ENCODE peak calls at places on chromosomes 4 and X, in eight cellular contexts. K is A549; Z is transverse colon; T is stomach; O is testis; B is upper lobe of left lung; E is pancreas; M is CD8-positive, alpha-beta T cell. L is an unnamed sample.
A peak's percentile ranks its signal among the peaks of the same experiment; 100 is the strongest.

GRCh38 chr4:151117371-151117962 is 18.0 kb downstream of the RPS3A start:
- DNase-seq in K (peak; percentile 56), Z (peak; percentile 63), T (peak; percentile 59), O (peak; percentile 84), B (peak; percentile 38), E (peak; percentile 27), M (peak; percentile 42), L (peak; percentile 30)

GRCh38 chr4:115119804-115120352 is 6.5 kb upstream of the NDST4 start:
- DNase-seq in K (no peak), Z (no peak), T (no peak), O (no peak), B (no peak), E (no peak), M (no peak), L (no peak)

GRCh38 chr4:31737419-31737818 is 1017.2 kb downstream of the PCDH7 start:
- DNase-seq in K (no peak), Z (no peak), T (no peak), O (no peak), B (no peak), E (no peak), M (no peak), L (no peak)

GRCh38 chr4:24262084-24262483 is 322.3 kb downstream of the DHX15 start:
- DNase-seq in K (no peak), Z (no peak), T (no peak), O (no peak), B (peak; percentile 49), E (no peak), M (no peak), L (no peak)

GRCh38 chr4:7708981-7709380 is 230.7 kb downstream of the AFAP1 start:
- DNase-seq in K (no peak), Z (no peak), T (no peak), O (peak; percentile 23), B (no peak), E (no peak), M (no peak), L (no peak)

GRCh38 chr4:55851885-55852284 is 1.6 kb upstream of the EXOC1 start:
- DNase-seq in K (no peak), Z (peak; percentile 22), T (no peak), O (no peak), B (no peak), E (no peak), M (peak; percentile 13), L (peak; percentile 12)

GRCh38 chrX:40084471-40084870 is 13.3 kb downstream of the BCOR start:
- DNase-seq in K (no peak), Z (no peak), T (no peak), O (no peak), B (no peak), E (no peak), M (no peak), L (no peak)

GRCh38 chr4:40038972-40039371 is 17.7 kb upstream of the N4BP2 start:
- DNase-seq in K (no peak), Z (no peak), T (no peak), O (no peak), B (no peak), E (no peak), M (no peak), L (no peak)

GRCh38 chr4:183444953-183445543 is 612 bp downstream of the CDKN2AIP start:
- DNase-seq in K (no peak), Z (peak; percentile 52), T (peak; percentile 46), O (peak; percentile 42), B (peak; percentile 63), E (no peak), M (no peak), L (no peak)

GRCh38 chrX:73913580-73913979 is 350.6 kb downstream of the CHIC1 start:
- DNase-seq in K (no peak), Z (no peak), T (no peak), O (no peak), B (no peak), E (no peak), M (no peak), L (no peak)

GRCh38 chr4:145679991-145680455 is at the start of gene C4orf51:
- DNase-seq in K (peak; percentile 31), Z (no peak), T (no peak), O (no peak), B (peak; percentile 61), E (peak; percentile 16), M (no peak), L (no peak)

GRCh38 chr4:91302120-91302519 is 1001.6 kb upstream of the GRID2 start:
- DNase-seq in K (no peak), Z (no peak), T (no peak), O (no peak), B (no peak), E (no peak), M (no peak), L (no peak)

GRCh38 chr4:147732516-147733193 is 767 bp downstream of the ARHGAP10 start:
- DNase-seq in K (no peak), Z (peak; percentile 11), T (no peak), O (peak; percentile 49), B (peak; percentile 31), E (peak; percentile 48), M (peak; percentile 5), L (no peak)

GRCh38 chr4:139144161-139144859 is 32.7 kb downstream of the ELF2 start:
- DNase-seq in K (no peak), Z (peak; percentile 36), T (peak; percentile 57), O (peak; percentile 74), B (peak; percentile 82), E (peak; percentile 29), M (no peak), L (no peak)

GRCh38 chr4:119508281-119508680 is 120.3 kb downstream of the PDE5A start:
- DNase-seq in K (no peak), Z (no peak), T (no peak), O (no peak), B (no peak), E (no peak), M (no peak), L (no peak)

GRCh38 chrX:16868920-16869319 is 1.2 kb downstream of the RBBP7 start:
- DNase-seq in K (no peak), Z (no peak), T (no peak), O (no peak), B (no peak), E (no peak), M (no peak), L (no peak)

GRCh38 chr4:54073481-54073880 is 9.1 kb upstream of the CHIC2 start:
- DNase-seq in K (no peak), Z (no peak), T (no peak), O (no peak), B (no peak), E (no peak), M (no peak), L (no peak)

GRCh38 chrX:99142745-99143144 is 1267.3 kb downstream of the PCDH19 start:
- DNase-seq in K (no peak), Z (no peak), T (no peak), O (no peak), B (no peak), E (no peak), M (no peak), L (no peak)

GRCh38 chr4:104494822-104495559 is at the start of gene CXXC4:
- DNase-seq in K (peak; percentile 75), Z (peak; percentile 67), T (peak; percentile 45), O (peak; percentile 88), B (peak; percentile 69), E (peak; percentile 87), M (peak; percentile 19), L (no peak)

GRCh38 chr4:821631-822030 is 4.3 kb downstream of the CPLX1 start:
- DNase-seq in K (no peak), Z (no peak), T (no peak), O (no peak), B (no peak), E (no peak), M (no peak), L (no peak)

DNA sequence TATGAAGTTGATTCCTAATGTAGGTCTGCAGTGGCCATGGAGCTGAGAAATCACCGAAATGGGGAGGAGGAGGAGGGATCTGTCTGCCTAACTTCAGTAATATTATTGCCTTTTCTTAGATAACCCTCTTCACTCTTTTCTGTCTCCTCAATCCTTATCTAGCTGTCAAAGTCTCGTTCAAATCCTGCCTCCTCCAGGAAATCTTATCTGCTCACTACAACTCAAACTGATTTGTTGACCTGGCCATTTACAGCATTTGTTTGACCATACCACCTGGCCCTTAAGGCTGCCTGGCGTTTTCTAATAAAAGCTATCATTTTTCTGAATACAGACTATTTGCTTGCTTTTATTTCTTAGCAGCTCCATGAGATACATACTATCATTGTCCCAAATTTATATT is 33.8 kb downstream of the GALNT7 start:
- DNase-seq in K (no peak), Z (no peak), T (no peak), O (no peak), B (no peak), E (no peak), M (no peak), L (no peak)
- H3K27ac ChIP-seq in K (no peak overlapping the region), Z (no peak overlapping the region), T (no peak overlapping the region), O (no peak overlapping the region), B (no peak overlapping the region), E (no peak overlapping the region), M (no peak overlapping the region), L (no peak overlapping the region)

DNA sequence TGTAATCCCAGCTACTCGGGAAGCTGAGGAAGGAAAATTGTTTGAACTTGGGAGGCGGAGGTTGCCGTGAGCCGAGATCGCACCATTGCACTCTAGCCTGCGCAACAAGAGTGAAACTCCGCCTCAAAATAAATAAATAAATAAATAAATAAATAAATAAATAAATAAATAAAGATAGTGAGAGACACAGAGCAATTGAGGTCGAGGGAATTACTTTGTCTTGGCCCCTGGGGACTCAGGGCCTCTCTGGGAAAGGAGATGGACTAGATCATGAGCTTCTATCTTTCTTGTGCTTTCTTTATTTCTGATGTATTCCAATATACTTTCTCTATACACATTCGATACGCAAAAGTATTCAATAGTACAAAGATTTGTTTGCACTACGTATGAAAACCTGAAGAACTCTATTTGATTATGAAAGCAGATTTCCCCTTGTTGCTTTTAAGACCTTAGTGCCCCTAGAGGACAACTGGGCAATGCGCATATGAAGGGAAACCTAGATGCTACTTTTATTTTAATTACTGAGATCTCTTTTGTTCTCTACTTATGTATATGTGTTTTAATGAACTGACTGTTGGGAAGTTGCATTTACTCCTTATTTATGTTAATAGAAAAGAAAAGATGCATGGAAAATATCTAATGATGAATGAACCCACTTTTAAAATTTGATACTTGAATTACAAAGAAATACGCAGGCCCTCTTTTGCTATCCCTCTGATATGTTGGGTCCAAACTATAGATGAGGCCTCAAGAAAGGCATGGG is 12.8 kb upstream of the ELOVL6 start:
- DNase-seq in K (peak; percentile 52), Z (peak; percentile 25), T (no peak), O (peak; percentile 22), B (no peak), E (no peak), M (peak; percentile 23), L (no peak)
- TF ChIP-seq CTCF in K (peak; percentile 56), Z (peak; percentile 74), T (peak; percentile 71), O (peak; percentile 54), B (peak; percentile 56), E (peak; percentile 75), M (peak; percentile 83), L (peak; percentile 82)

GRCh38 chr4:186653973-186654372 is 69.7 kb downstream of the FAT1 start:
- DNase-seq in K (no peak), Z (no peak), T (no peak), O (no peak), B (no peak), E (no peak), M (no peak), L (no peak)
- H3K27ac ChIP-seq in K (peak overlapping the region; percentile 47), Z (no peak overlapping the region), T (no peak overlapping the region), O (no peak overlapping the region), B (no peak overlapping the region), E (no peak overlapping the region), M (no peak overlapping the region), L (no peak overlapping the region)

GRCh38 chr4:86011117-86011516 is 348.7 kb downstream of the MAPK10 start:
- DNase-seq in K (no peak), Z (no peak), T (no peak), O (no peak), B (no peak), E (no peak), M (no peak), L (no peak)
- TF ChIP-seq CTCF in K (no peak), Z (no peak), T (no peak), O (no peak), B (no peak), E (no peak), M (no peak), L (no peak)

L was measured in CD4-positive, alpha-beta T cell.